ENCODE peak calls at places on chromosome 22, in seven cellular contexts. P is NAMALWA; D is lower lobe of right lung; V is activated CD8-positive, alpha-beta memory T cell treated with anti-CD3 and anti-CD28 coated beads for 1 hour; R is fibroblast of the aortic adventitia; G is iris pigment epithelial cell; C is GM23248. L is an unnamed sample.
A peak's percentile ranks its signal among the peaks of the same experiment; 100 is the strongest.

GRCh38 chr22:37564111-37564711 is 3.9 kb downstream of the CDC42EP1 start:
- DNase-seq in P (no peak), D (no peak), V (no peak), R (peak; percentile 57), G (peak; percentile 45), C (peak; percentile 40), L (no peak)

GRCh38 chr22:39446239-39446721 is 10.5 kb upstream of the MGAT3 start:
- DNase-seq in P (no peak), D (no peak), V (no peak), R (no peak), G (no peak), C (no peak), L (no peak)

GRCh38 chr22:40396882-40397281 is 26.5 kb downstream of the SGSM3 start:
- DNase-seq in P (no peak), D (peak; percentile 75), V (no peak), R (peak; percentile 58), G (peak; percentile 55), C (peak; percentile 54), L (no peak)

GRCh38 chr22:35376728-35377472 is 4.0 kb upstream of the HMOX1 start:
- DNase-seq in P (peak; percentile 70), D (peak; percentile 95), V (no peak), R (peak; percentile 99), G (peak; percentile 99), C (peak; percentile 99), L (peak; percentile 93)

GRCh38 chr22:45343143-45343542 is 33.4 kb downstream of the FAM118A start:
- DNase-seq in P (no peak), D (no peak), V (no peak), R (no peak), G (no peak), C (no peak), L (no peak)

GRCh38 chr22:47000256-47000655 is 237.8 kb downstream of the TBC1D22A start:
- DNase-seq in P (no peak), D (no peak), V (no peak), R (no peak), G (no peak), C (no peak), L (no peak)

GRCh38 chr22:45515678-45516077 is 13.0 kb downstream of the FBLN1 start:
- DNase-seq in P (no peak), D (no peak), V (no peak), R (no peak), G (no peak), C (peak; percentile 60), L (no peak)

GRCh38 chr22:43006753-43007152 is 8.2 kb downstream of the PACSIN2 start:
- DNase-seq in P (no peak), D (no peak), V (no peak), R (no peak), G (no peak), C (no peak), L (no peak)

GRCh38 chr22:25334091-25334490 is 114.7 kb downstream of the CRYBB2 start:
- DNase-seq in P (peak; percentile 68), D (no peak), V (no peak), R (peak; percentile 14), G (peak; percentile 19), C (peak; percentile 55), L (no peak)

GRCh38 chr22:36329217-36330078 is 58.3 kb downstream of the MYH9 start:
- DNase-seq in P (no peak), D (peak; percentile 75), V (peak; percentile 79), R (peak; percentile 84), G (peak; percentile 84), C (peak; percentile 72), L (peak; percentile 83)

GRCh38 chr22:21443057-21443734 is 24.0 kb upstream of the TMEM191C start:
- DNase-seq in P (no peak), D (peak; percentile 41), V (no peak), R (no peak), G (no peak), C (no peak), L (no peak)

GRCh38 chr22:42962295-42963230 is 52.4 kb downstream of the PACSIN2 start:
- DNase-seq in P (no peak), D (peak; percentile 87), V (no peak), R (peak; percentile 59), G (no peak), C (peak; percentile 43), L (no peak)

GRCh38 chr22:28034760-28035401 is 115.8 kb upstream of the PITPNB start:
- DNase-seq in P (no peak), D (no peak), V (no peak), R (peak; percentile 66), G (peak; percentile 74), C (peak; percentile 62), L (no peak)

GRCh38 chr22:29306175-29306829 is at the start of gene GAS2L1:
- DNase-seq in P (no peak), D (peak; percentile 86), V (no peak), R (peak; percentile 76), G (peak; percentile 86), C (peak; percentile 94), L (peak; percentile 97)

GRCh38 chr22:44366372-44367310 is 53.9 kb upstream of the SHISAL1 start:
- DNase-seq in P (no peak), D (peak; percentile 19), V (no peak), R (no peak), G (no peak), C (no peak), L (no peak)

GRCh38 chr22:27554106-27554814 is 247.3 kb downstream of the MN1 start:
- DNase-seq in P (no peak), D (no peak), V (no peak), R (peak; percentile 56), G (peak; percentile 52), C (peak; percentile 72), L (peak; percentile 72)

GRCh38 chr22:23068832-23069385 is 1.4 kb upstream of the GNAZ start:
- DNase-seq in P (no peak), D (peak; percentile 13), V (no peak), R (no peak), G (no peak), C (no peak), L (no peak)

GRCh38 chr22:26768986-26769385 is 111.6 kb downstream of the MIAT start:
- DNase-seq in P (no peak), D (no peak), V (no peak), R (no peak), G (no peak), C (peak; percentile 96), L (peak; percentile 69)

GRCh38 chr22:39087881-39088687 is 9.0 kb upstream of the APOBEC3H start:
- DNase-seq in P (no peak), D (no peak), V (no peak), R (no peak), G (no peak), C (no peak), L (no peak)

GRCh38 chr22:44215287-44215686 is 34.6 kb downstream of the PARVG start:
- DNase-seq in P (no peak), D (no peak), V (no peak), R (no peak), G (no peak), C (no peak), L (no peak)

GRCh38 chr22:36368359-36368983 is 19.3 kb downstream of the MYH9 start:
- DNase-seq in P (no peak), D (no peak), V (no peak), R (peak; percentile 83), G (peak; percentile 87), C (peak; percentile 74), L (peak; percentile 85)

GRCh38 chr22:46019351-46019750 is 42.4 kb upstream of the WNT7B start:
- DNase-seq in P (no peak), D (peak; percentile 14), V (no peak), R (no peak), G (no peak), C (no peak), L (no peak)

GRCh38 chr22:47380692-47381091 is 618.2 kb downstream of the TBC1D22A start:
- DNase-seq in P (no peak), D (peak; percentile 14), V (no peak), R (no peak), G (no peak), C (no peak), L (no peak)

L was measured in GM03348.